ENCODE peak calls at places on chromosomes 13 and 19, in ten cellular contexts. C, Z, V, X, O, T, R, P, H and E are unnamed samples. For H3K4me1, the result is how much of the 10 kb centered on the place peaks cover.

GRCh38 chr19:39310558-39311311 is 9.9 kb downstream of the LRFN1 start:
- DNase-seq in T (no peak), H (no peak), C (no peak), P (no peak), V (no peak), X (no peak), Z (peak), O (no peak), R (no peak), E (no peak)

GRCh38 chr13:113978741-113979481 is 5.0 kb upstream of the C13orf46 start:
- DNase-seq in V (no peak), Z (peak), H (no peak), C (no peak), R (no peak), X (no peak), O (no peak), P (no peak), T (peak), E (no peak)

GRCh38 chr19:14450876-14451275 is 17.8 kb downstream of the PKN1 start:
- DNase-seq in V (no peak), P (no peak), H (no peak), C (no peak), Z (no peak), X (no peak), T (no peak), R (no peak), O (no peak), E (no peak)

GRCh38 chr13:30159446-30159839 is 147.9 kb downstream of the KATNAL1 start:
- DNase-seq in C (no peak), O (no peak), X (no peak), R (no peak), H (no peak), P (no peak), Z (no peak), T (no peak), V (no peak), E (peak)

GRCh38 chr19:55498246-55498645 is 10.0 kb downstream of the SSC5D start:
- DNase-seq in P (no peak), Z (no peak), T (no peak), O (no peak), H (no peak), R (no peak), C (no peak), X (no peak), V (no peak), E (no peak)

GRCh38 chr19:29761575-29762225 is 46.6 kb upstream of the C19orf12 start:
- DNase-seq in R (no peak), C (no peak), H (no peak), V (no peak), Z (peak), T (no peak), P (no peak), O (peak), X (no peak), E (no peak)

GRCh38 chr13:75550159-75550567 is 572 bp downstream of the UCHL3 start:
- DNase-seq in X (no peak), Z (no peak), V (peak), O (peak), T (no peak), P (no peak), C (no peak), R (no peak), H (no peak), E (peak)

GRCh38 chr13:107450426-107450825 is 764.9 kb downstream of the LIG4 start:
- DNase-seq in P (no peak), X (no peak), O (no peak), V (no peak), C (no peak), H (no peak), R (no peak), Z (no peak), T (no peak), E (no peak)

GRCh38 chr13:30138511-30138910 is 168.8 kb downstream of the KATNAL1 start:
- DNase-seq in T (no peak), R (no peak), H (no peak), Z (no peak), O (no peak), P (no peak), V (no peak), C (no peak), X (no peak), E (no peak)

GRCh38 chr13:113604186-113604585 is 19.6 kb downstream of the TFDP1 start:
- DNase-seq in R (no peak), C (no peak), P (no peak), X (no peak), T (no peak), H (no peak), O (no peak), Z (no peak), V (no peak), E (no peak)

GRCh38 chr19:19033176-19033425 is 216 bp downstream of the SUGP2 start:
- DNase-seq in T (no peak), H (no peak), O (no peak), R (no peak), X (no peak), Z (no peak), C (no peak), V (no peak), P (no peak), E (no peak)

DNA sequence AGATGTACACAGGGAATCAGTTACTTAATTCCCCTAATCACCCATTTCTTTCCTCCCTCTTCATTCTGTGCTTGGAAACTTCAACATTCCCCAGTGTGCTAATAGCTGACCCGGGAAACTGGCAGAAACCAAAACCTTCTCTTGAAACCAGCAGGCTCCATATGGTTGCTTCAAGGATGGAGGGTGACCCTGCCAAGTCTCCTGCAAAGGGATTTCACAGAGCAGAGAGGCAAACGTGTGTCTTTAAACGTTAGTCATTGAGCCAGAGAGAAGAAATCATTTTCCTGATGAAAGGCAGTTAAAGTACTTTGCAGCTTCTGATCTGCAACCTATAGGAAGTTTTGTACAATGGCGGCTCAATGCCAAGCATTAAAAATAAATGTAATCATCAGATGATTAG is 220.9 kb downstream of the POU4F1 start:
- DNase-seq in X (no peak), Z (no peak), C (no peak), R (no peak), P (peak), V (no peak), O (no peak), H (no peak), T (no peak), E (no peak)
- H3K4me1 ChIP-seq in X (under half), Z (under half), C (under half), R (under half), P (under half), V (under half), O (under half), H (under half), T (under half), E (under half)

GRCh38 chr19:37905936-37906867 is at the start of gene WDR87:
- DNase-seq in Z (peak), X (no peak), C (peak), V (peak), T (peak), P (no peak), H (no peak), O (peak), R (no peak), E (no peak)
- H3K27ac ChIP-seq in Z (peak), X (peak), C (peak), V (peak), T (peak), P (peak), H (peak), O (peak), R (no peak), E (peak)

GRCh38 chr13:46554971-46555370 is 2.0 kb downstream of the LRCH1 start:
- DNase-seq in T (no peak), V (no peak), O (no peak), H (no peak), X (no peak), R (no peak), P (no peak), Z (no peak), C (no peak), E (no peak)
- H3K4me3 ChIP-seq in T (peak), V (peak), O (peak), H (peak), X (peak), R (peak), P (peak), Z (peak), C (peak), E (peak)

DNA sequence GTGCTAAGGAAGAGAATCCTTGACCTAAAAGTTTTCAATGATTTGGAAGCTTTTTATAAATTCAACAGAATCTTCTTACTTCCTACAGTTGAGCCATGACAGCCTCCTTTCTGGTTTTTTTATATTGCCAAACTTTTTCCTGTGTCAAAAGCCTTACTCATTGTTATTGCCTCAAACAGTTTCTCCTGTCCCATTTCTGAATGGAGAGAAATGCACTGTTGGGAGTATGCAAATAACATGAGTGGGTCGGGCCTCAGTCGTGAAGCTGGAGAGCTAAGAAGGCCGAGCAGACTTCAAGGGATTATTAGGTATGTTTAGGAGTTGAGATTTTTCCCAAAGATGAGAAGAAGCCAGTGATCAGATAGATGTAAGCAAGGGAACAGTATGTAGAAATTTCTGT is 766.4 kb upstream of the KLHL1 start:
- DNase-seq in O (no peak), V (no peak), Z (no peak), T (no peak), C (no peak), X (no peak), R (no peak), H (no peak), P (no peak), E (no peak)
- H3K4me1 ChIP-seq in O (under half), V (under half), Z (under half), T (under half), C (under half), X (under half), R (under half), H (under half), P (under half), E (under half)

GRCh38 chr19:36687214-36688056 is at the start of gene ZNF567:
- DNase-seq in Z (peak), R (peak), C (peak), P (peak), V (peak), O (peak), X (peak), H (peak), T (peak), E (peak)

GRCh38 chr19:36685835-36686234 is 1.6 kb upstream of the ZNF567 start:
- DNase-seq in T (no peak), O (no peak), C (no peak), R (no peak), X (no peak), V (peak), H (no peak), Z (no peak), P (no peak), E (no peak)

GRCh38 chr19:36688058-36688457 is 646 bp downstream of the ZNF567 start:
- DNase-seq in X (no peak), R (no peak), C (no peak), V (no peak), O (no peak), H (no peak), T (no peak), Z (no peak), P (no peak), E (no peak)

GRCh38 chr19:36686365-36687213 is 823 bp upstream of the ZNF567 start:
- DNase-seq in R (no peak), H (no peak), T (no peak), X (no peak), P (no peak), Z (no peak), C (no peak), O (peak), V (no peak), E (no peak)
- H3K27ac ChIP-seq in R (peak), H (peak), T (peak), X (peak), P (peak), Z (no peak), C (no peak), O (peak), V (no peak), E (no peak)

DNA sequence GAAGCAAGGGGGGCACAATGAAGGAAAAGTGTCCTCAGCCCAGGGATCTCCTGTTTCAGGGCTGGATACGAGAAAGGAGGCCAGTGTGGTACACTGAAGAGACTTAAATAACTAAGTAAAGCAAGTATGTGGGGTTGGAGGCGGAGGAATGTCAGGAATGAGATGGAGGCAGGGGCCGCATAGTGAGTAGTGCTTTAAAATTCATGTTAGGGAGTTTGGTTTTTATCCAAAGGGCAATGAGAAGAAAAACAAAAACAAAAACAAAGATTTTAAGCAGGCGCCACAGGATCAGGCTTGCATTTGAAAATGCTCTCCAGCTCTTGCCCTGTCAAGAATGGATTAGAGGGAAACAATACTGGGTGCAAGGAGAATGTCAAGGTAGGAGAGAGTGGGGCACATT is 273.4 kb downstream of the DCLK1 start:
- DNase-seq in R (no peak), X (no peak), P (no peak), Z (no peak), O (no peak), T (no peak), H (no peak), V (no peak), C (peak), E (peak)
- H3K4me3 ChIP-seq in R (no peak), X (no peak), P (no peak), Z (no peak), O (no peak), T (no peak), H (no peak), V (no peak), C (no peak), E (no peak)

GRCh38 chr13:50596103-50596502 is 247.4 kb downstream of the DLEU7 start:
- DNase-seq in H (no peak), V (peak), Z (no peak), O (no peak), C (no peak), P (no peak), T (no peak), R (no peak), X (no peak), E (no peak)
- H3K4me1 ChIP-seq in H (under half), V (half or more), Z (under half), O (under half), C (under half), P (half or more), T (under half), R (under half), X (under half), E (under half)